ENCODE peak calls at places on chromosome 1, in nine cellular contexts. One of them, this sample, is unnamed.

GRCh38 chr1:184158911-184159701 is 107.6 kb downstream of the TSEN15 start:
- DNase-seq in thoracic aorta: no peak
- DNase-seq in tibial nerve: no peak
- DNase-seq in psoas muscle: no peak
- DNase-seq in fibroblast of the aortic adventitia: no peak
- DNase-seq in IMR-90: no peak
- DNase-seq in bronchial epithelial cell: peak
- DNase-seq in upper lobe of left lung: no peak
- DNase-seq in HFF-Myc: no peak
- DNase-seq in this sample: no peak

GRCh38 chr1:208161656-208162375 is 82.4 kb downstream of the PLXNA2 start:
- DNase-seq in HFF-Myc: no peak
- DNase-seq in fibroblast of the aortic adventitia: peak
- DNase-seq in tibial nerve: no peak
- DNase-seq in bronchial epithelial cell: no peak
- DNase-seq in upper lobe of left lung: no peak
- DNase-seq in IMR-90: peak
- DNase-seq in psoas muscle: no peak
- DNase-seq in thoracic aorta: no peak
- DNase-seq in this sample: peak

GRCh38 chr1:204920511-204920910 is 49.8 kb downstream of the NFASC start:
- DNase-seq in bronchial epithelial cell: no peak
- DNase-seq in psoas muscle: no peak
- DNase-seq in IMR-90: no peak
- DNase-seq in HFF-Myc: no peak
- DNase-seq in fibroblast of the aortic adventitia: no peak
- DNase-seq in upper lobe of left lung: no peak
- DNase-seq in thoracic aorta: no peak
- DNase-seq in tibial nerve: no peak
- DNase-seq in this sample: no peak

GRCh38 chr1:172638885-172639831 is 19.7 kb upstream of the FASLG start:
- DNase-seq in fibroblast of the aortic adventitia: peak
- DNase-seq in psoas muscle: no peak
- DNase-seq in thoracic aorta: no peak
- DNase-seq in upper lobe of left lung: no peak
- DNase-seq in bronchial epithelial cell: peak
- DNase-seq in tibial nerve: no peak
- DNase-seq in IMR-90: peak
- DNase-seq in HFF-Myc: no peak
- DNase-seq in this sample: peak

GRCh38 chr1:172117800-172118199 is 276.5 kb downstream of the DNM3 start:
- DNase-seq in psoas muscle: no peak
- DNase-seq in upper lobe of left lung: no peak
- DNase-seq in bronchial epithelial cell: no peak
- DNase-seq in thoracic aorta: no peak
- DNase-seq in IMR-90: no peak
- DNase-seq in HFF-Myc: no peak
- DNase-seq in fibroblast of the aortic adventitia: no peak
- DNase-seq in tibial nerve: no peak
- DNase-seq in this sample: no peak

GRCh38 chr1:115575661-115576060 is 66.1 kb upstream of the VANGL1 start:
- DNase-seq in bronchial epithelial cell: no peak
- DNase-seq in tibial nerve: no peak
- DNase-seq in upper lobe of left lung: no peak
- DNase-seq in fibroblast of the aortic adventitia: no peak
- DNase-seq in HFF-Myc: no peak
- DNase-seq in IMR-90: no peak
- DNase-seq in thoracic aorta: no peak
- DNase-seq in psoas muscle: no peak
- DNase-seq in this sample: no peak

GRCh38 chr1:32953495-32953894 is 11.1 kb downstream of the RNF19B start:
- DNase-seq in psoas muscle: no peak
- DNase-seq in thoracic aorta: no peak
- DNase-seq in tibial nerve: no peak
- DNase-seq in fibroblast of the aortic adventitia: peak
- DNase-seq in HFF-Myc: no peak
- DNase-seq in upper lobe of left lung: no peak
- DNase-seq in bronchial epithelial cell: peak
- DNase-seq in IMR-90: peak
- DNase-seq in this sample: no peak

GRCh38 chr1:84539972-84540371 is 33.6 kb upstream of the GNG5 start:
- DNase-seq in IMR-90: peak
- DNase-seq in bronchial epithelial cell: peak
- DNase-seq in upper lobe of left lung: no peak
- DNase-seq in HFF-Myc: no peak
- DNase-seq in thoracic aorta: no peak
- DNase-seq in psoas muscle: no peak
- DNase-seq in fibroblast of the aortic adventitia: peak
- DNase-seq in tibial nerve: no peak
- DNase-seq in this sample: no peak

GRCh38 chr1:64864018-64864945 is 102.1 kb downstream of the JAK1 start:
- DNase-seq in fibroblast of the aortic adventitia: no peak
- DNase-seq in bronchial epithelial cell: peak
- DNase-seq in tibial nerve: peak
- DNase-seq in psoas muscle: peak
- DNase-seq in HFF-Myc: no peak
- DNase-seq in IMR-90: no peak
- DNase-seq in thoracic aorta: no peak
- DNase-seq in upper lobe of left lung: no peak
- DNase-seq in this sample: no peak

GRCh38 chr1:104760017-104760416 is 1010.3 kb downstream of the AMY1C start:
- DNase-seq in HFF-Myc: no peak
- DNase-seq in psoas muscle: no peak
- DNase-seq in upper lobe of left lung: no peak
- DNase-seq in bronchial epithelial cell: no peak
- DNase-seq in thoracic aorta: no peak
- DNase-seq in IMR-90: no peak
- DNase-seq in fibroblast of the aortic adventitia: no peak
- DNase-seq in tibial nerve: no peak
- DNase-seq in this sample: no peak

DNA sequence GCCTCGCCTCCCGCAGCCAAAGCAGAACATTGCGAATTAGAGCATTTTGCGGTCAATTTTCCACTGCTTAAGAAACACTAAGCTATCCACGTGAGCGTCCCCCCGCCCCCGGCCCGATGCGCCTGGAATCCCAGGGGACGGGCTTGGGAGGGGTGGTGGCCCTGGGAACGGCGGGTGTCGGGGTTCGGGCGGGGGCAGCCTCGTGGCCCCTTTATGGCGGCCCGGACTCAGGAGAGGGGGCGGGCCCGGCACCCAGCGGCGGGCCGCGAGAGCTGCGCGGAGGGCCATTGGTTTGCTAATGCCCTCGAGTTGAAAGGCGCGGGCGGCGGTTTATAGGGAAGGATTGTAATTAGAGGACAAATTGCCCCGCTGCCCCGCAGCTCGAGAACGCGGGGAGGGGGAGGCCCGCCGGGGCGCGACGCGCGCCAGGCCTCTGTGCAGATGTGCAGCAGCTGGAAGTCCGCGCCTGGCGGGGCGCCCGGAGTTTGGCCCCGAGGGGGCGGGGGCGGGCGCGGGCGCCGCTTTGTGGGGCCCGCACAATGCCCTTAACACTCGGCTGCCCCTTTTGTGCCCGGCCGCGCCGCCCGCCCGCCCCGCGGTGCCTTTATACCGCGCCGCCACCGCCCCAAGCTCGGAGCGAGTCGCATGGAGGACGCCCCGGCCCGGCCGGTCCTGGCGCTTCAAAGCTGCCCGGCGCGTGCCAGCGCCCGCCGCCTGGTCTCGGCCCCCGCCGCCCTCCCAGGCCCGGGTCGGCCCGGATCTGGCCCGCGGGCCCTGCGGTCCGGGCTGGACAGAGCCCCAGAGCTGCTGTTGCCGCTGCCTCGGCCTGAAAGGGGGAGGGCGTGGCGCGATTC is 1.9 kb upstream of the HES3 start:
- DNase-seq in thoracic aorta: no peak
- DNase-seq in psoas muscle: peak
- DNase-seq in tibial nerve: no peak
- DNase-seq in bronchial epithelial cell: no peak
- DNase-seq in HFF-Myc: no peak
- DNase-seq in fibroblast of the aortic adventitia: no peak
- DNase-seq in IMR-90: no peak
- DNase-seq in upper lobe of left lung: peak
- DNase-seq in this sample: peak
- H3K4me3 ChIP-seq in thoracic aorta: peak
- H3K4me3 ChIP-seq in psoas muscle: peak
- H3K4me3 ChIP-seq in tibial nerve: no peak
- H3K4me3 ChIP-seq in bronchial epithelial cell: no peak
- H3K4me3 ChIP-seq in HFF-Myc: peak
- H3K4me3 ChIP-seq in fibroblast of the aortic adventitia: no peak
- H3K4me3 ChIP-seq in IMR-90: no peak
- H3K4me3 ChIP-seq in upper lobe of left lung: no peak
- H3K4me3 ChIP-seq in this sample: no peak

GRCh38 chr1:59670662-59671061 is 144.1 kb upstream of the HOOK1 start:
- DNase-seq in thoracic aorta: no peak
- DNase-seq in bronchial epithelial cell: no peak
- DNase-seq in tibial nerve: no peak
- DNase-seq in fibroblast of the aortic adventitia: no peak
- DNase-seq in HFF-Myc: no peak
- DNase-seq in psoas muscle: no peak
- DNase-seq in upper lobe of left lung: no peak
- DNase-seq in IMR-90: no peak
- DNase-seq in this sample: no peak

GRCh38 chr1:59669752-59670312 is 144.9 kb upstream of the HOOK1 start:
- DNase-seq in bronchial epithelial cell: no peak
- DNase-seq in HFF-Myc: no peak
- DNase-seq in thoracic aorta: no peak
- DNase-seq in psoas muscle: peak
- DNase-seq in fibroblast of the aortic adventitia: peak
- DNase-seq in IMR-90: peak
- DNase-seq in upper lobe of left lung: peak
- DNase-seq in tibial nerve: peak
- DNase-seq in this sample: peak

GRCh38 chr1:59664167-59664566 is 150.6 kb upstream of the HOOK1 start:
- DNase-seq in psoas muscle: no peak
- DNase-seq in bronchial epithelial cell: no peak
- DNase-seq in tibial nerve: no peak
- DNase-seq in HFF-Myc: no peak
- DNase-seq in IMR-90: no peak
- DNase-seq in upper lobe of left lung: no peak
- DNase-seq in thoracic aorta: no peak
- DNase-seq in fibroblast of the aortic adventitia: no peak
- DNase-seq in this sample: no peak

GRCh38 chr1:59667020-59667419 is 147.7 kb upstream of the HOOK1 start:
- DNase-seq in fibroblast of the aortic adventitia: no peak
- DNase-seq in thoracic aorta: no peak
- DNase-seq in HFF-Myc: no peak
- DNase-seq in IMR-90: no peak
- DNase-seq in psoas muscle: no peak
- DNase-seq in bronchial epithelial cell: no peak
- DNase-seq in upper lobe of left lung: no peak
- DNase-seq in tibial nerve: no peak
- DNase-seq in this sample: no peak

GRCh38 chr1:59666106-59666505 is 148.6 kb upstream of the HOOK1 start:
- DNase-seq in IMR-90: no peak
- DNase-seq in HFF-Myc: no peak
- DNase-seq in bronchial epithelial cell: no peak
- DNase-seq in upper lobe of left lung: no peak
- DNase-seq in fibroblast of the aortic adventitia: no peak
- DNase-seq in psoas muscle: no peak
- DNase-seq in tibial nerve: no peak
- DNase-seq in thoracic aorta: no peak
- DNase-seq in this sample: no peak
- TF ChIP-seq CTCF in IMR-90: peak
- TF ChIP-seq CTCF in HFF-Myc: no peak
- TF ChIP-seq CTCF in bronchial epithelial cell: no peak
- TF ChIP-seq CTCF in upper lobe of left lung: no peak
- TF ChIP-seq CTCF in fibroblast of the aortic adventitia: no peak
- TF ChIP-seq CTCF in psoas muscle: no peak
- TF ChIP-seq CTCF in tibial nerve: no peak
- TF ChIP-seq CTCF in thoracic aorta: no peak
- TF ChIP-seq CTCF in this sample: no peak

GRCh38 chr1:40886318-40887011 is 24.3 kb upstream of the CITED4 start:
- DNase-seq in fibroblast of the aortic adventitia: no peak
- DNase-seq in HFF-Myc: no peak
- DNase-seq in upper lobe of left lung: no peak
- DNase-seq in tibial nerve: no peak
- DNase-seq in thoracic aorta: no peak
- DNase-seq in bronchial epithelial cell: peak
- DNase-seq in psoas muscle: no peak
- DNase-seq in IMR-90: no peak
- DNase-seq in this sample: no peak

GRCh38 chr1:40880813-40881549 is 18.8 kb upstream of the CITED4 start:
- DNase-seq in tibial nerve: no peak
- DNase-seq in IMR-90: no peak
- DNase-seq in HFF-Myc: no peak
- DNase-seq in psoas muscle: no peak
- DNase-seq in upper lobe of left lung: no peak
- DNase-seq in bronchial epithelial cell: peak
- DNase-seq in thoracic aorta: no peak
- DNase-seq in fibroblast of the aortic adventitia: no peak
- DNase-seq in this sample: no peak

GRCh38 chr1:40887012-40887378 is 24.8 kb upstream of the CITED4 start:
- DNase-seq in upper lobe of left lung: no peak
- DNase-seq in fibroblast of the aortic adventitia: no peak
- DNase-seq in IMR-90: no peak
- DNase-seq in psoas muscle: no peak
- DNase-seq in HFF-Myc: no peak
- DNase-seq in thoracic aorta: no peak
- DNase-seq in tibial nerve: no peak
- DNase-seq in bronchial epithelial cell: peak
- DNase-seq in this sample: no peak

GRCh38 chr1:40887652-40888051 is 25.5 kb upstream of the CITED4 start:
- DNase-seq in bronchial epithelial cell: no peak
- DNase-seq in thoracic aorta: no peak
- DNase-seq in IMR-90: no peak
- DNase-seq in HFF-Myc: no peak
- DNase-seq in upper lobe of left lung: no peak
- DNase-seq in fibroblast of the aortic adventitia: no peak
- DNase-seq in tibial nerve: no peak
- DNase-seq in psoas muscle: no peak
- DNase-seq in this sample: no peak

GRCh38 chr1:40884055-40884795 is 22.1 kb upstream of the CITED4 start:
- DNase-seq in upper lobe of left lung: peak
- DNase-seq in tibial nerve: no peak
- DNase-seq in IMR-90: no peak
- DNase-seq in thoracic aorta: no peak
- DNase-seq in fibroblast of the aortic adventitia: no peak
- DNase-seq in psoas muscle: no peak
- DNase-seq in HFF-Myc: no peak
- DNase-seq in bronchial epithelial cell: no peak
- DNase-seq in this sample: no peak
- H3K4me3 ChIP-seq in upper lobe of left lung: no peak
- H3K4me3 ChIP-seq in tibial nerve: no peak
- H3K4me3 ChIP-seq in IMR-90: no peak
- H3K4me3 ChIP-seq in thoracic aorta: peak
- H3K4me3 ChIP-seq in fibroblast of the aortic adventitia: no peak
- H3K4me3 ChIP-seq in psoas muscle: no peak
- H3K4me3 ChIP-seq in HFF-Myc: no peak
- H3K4me3 ChIP-seq in bronchial epithelial cell: no peak
- H3K4me3 ChIP-seq in this sample: no peak

DNA sequence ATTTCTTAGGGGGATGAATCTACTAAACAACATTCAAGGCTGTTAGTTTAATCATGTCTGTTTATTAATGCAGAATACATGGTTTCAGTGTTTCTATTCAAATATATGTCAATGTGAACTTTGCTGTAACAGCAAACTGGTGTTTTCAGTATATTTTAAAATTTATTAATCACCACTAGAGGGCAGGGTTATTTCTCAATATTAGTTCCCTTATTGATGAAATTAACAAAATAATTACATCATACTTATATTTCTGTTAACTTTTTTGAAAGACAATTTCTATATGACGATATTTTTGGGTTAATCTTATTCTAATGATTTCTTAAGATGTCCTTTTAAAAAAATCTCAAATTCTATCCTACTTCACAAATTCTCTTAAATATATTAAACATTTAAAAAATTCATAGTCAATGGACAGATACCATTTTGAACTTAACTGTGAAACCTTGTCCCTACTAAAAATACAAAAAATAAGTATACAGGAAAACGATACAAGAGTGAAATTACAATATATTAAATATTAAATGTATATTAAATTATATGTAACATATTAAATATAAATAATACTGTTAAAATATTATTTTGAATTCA is 1034.1 kb upstream of the PRMT6 start:
- DNase-seq in psoas muscle: no peak
- DNase-seq in HFF-Myc: no peak
- DNase-seq in bronchial epithelial cell: peak
- DNase-seq in fibroblast of the aortic adventitia: peak
- DNase-seq in tibial nerve: no peak
- DNase-seq in upper lobe of left lung: no peak
- DNase-seq in IMR-90: no peak
- DNase-seq in thoracic aorta: no peak
- DNase-seq in this sample: no peak
- TF ChIP-seq CTCF in psoas muscle: no peak
- TF ChIP-seq CTCF in HFF-Myc: no peak
- TF ChIP-seq CTCF in bronchial epithelial cell: peak
- TF ChIP-seq CTCF in fibroblast of the aortic adventitia: peak
- TF ChIP-seq CTCF in tibial nerve: peak
- TF ChIP-seq CTCF in upper lobe of left lung: no peak
- TF ChIP-seq CTCF in IMR-90: peak
- TF ChIP-seq CTCF in thoracic aorta: no peak
- TF ChIP-seq CTCF in this sample: no peak